ENCODE peak calls at places on chromosomes 5 and 9, in ten cellular contexts. One of them, this sample, is unnamed.

GRCh38 chr9:134661791-134662142 is 20.2 kb downstream of the COL5A1 start:
- DNase-seq in RPMI8226: no peak
- DNase-seq in substantia nigra: no peak
- DNase-seq in GM12865: no peak
- DNase-seq in mesenteric fat pad: no peak
- DNase-seq in ELF-1: no peak
- DNase-seq in stimulated activated CD8-positive, alpha-beta memory T cell treated with anti-CD3 and anti-CD28 coated beads, Interleukin-4, amount 100 ng/mL, for 24 hours: no peak
- DNase-seq in fibroblast of the conjunctiva: no peak
- DNase-seq in testis: no peak
- DNase-seq in colonic mucosa: no peak
- DNase-seq in this sample: no peak

GRCh38 chr5:134957920-134958608 is 9.6 kb upstream of the CATSPER3 start:
- DNase-seq in RPMI8226: no peak
- DNase-seq in substantia nigra: no peak
- DNase-seq in GM12865: no peak
- DNase-seq in mesenteric fat pad: no peak
- DNase-seq in ELF-1: peak
- DNase-seq in stimulated activated CD8-positive, alpha-beta memory T cell treated with anti-CD3 and anti-CD28 coated beads, Interleukin-4, amount 100 ng/mL, for 24 hours: no peak
- DNase-seq in fibroblast of the conjunctiva: no peak
- DNase-seq in testis: no peak
- DNase-seq in colonic mucosa: no peak
- DNase-seq in this sample: no peak

GRCh38 chr5:159324097-159324760 is 6.1 kb downstream of the IL12B start:
- DNase-seq in RPMI8226: peak
- DNase-seq in substantia nigra: no peak
- DNase-seq in GM12865: no peak
- DNase-seq in mesenteric fat pad: no peak
- DNase-seq in ELF-1: peak
- DNase-seq in stimulated activated CD8-positive, alpha-beta memory T cell treated with anti-CD3 and anti-CD28 coated beads, Interleukin-4, amount 100 ng/mL, for 24 hours: no peak
- DNase-seq in fibroblast of the conjunctiva: peak
- DNase-seq in testis: no peak
- DNase-seq in colonic mucosa: no peak
- DNase-seq in this sample: no peak

GRCh38 chr5:39755986-39756385 is 331.2 kb upstream of the DAB2 start:
- DNase-seq in RPMI8226: no peak
- DNase-seq in substantia nigra: no peak
- DNase-seq in GM12865: no peak
- DNase-seq in mesenteric fat pad: no peak
- DNase-seq in ELF-1: no peak
- DNase-seq in stimulated activated CD8-positive, alpha-beta memory T cell treated with anti-CD3 and anti-CD28 coated beads, Interleukin-4, amount 100 ng/mL, for 24 hours: no peak
- DNase-seq in fibroblast of the conjunctiva: peak
- DNase-seq in testis: peak
- DNase-seq in colonic mucosa: no peak
- DNase-seq in this sample: no peak

GRCh38 chr5:127757576-127757975 is 54.4 kb downstream of the CCDC192 start:
- DNase-seq in RPMI8226: no peak
- DNase-seq in substantia nigra: no peak
- DNase-seq in GM12865: peak
- DNase-seq in mesenteric fat pad: no peak
- DNase-seq in ELF-1: no peak
- DNase-seq in stimulated activated CD8-positive, alpha-beta memory T cell treated with anti-CD3 and anti-CD28 coated beads, Interleukin-4, amount 100 ng/mL, for 24 hours: peak
- DNase-seq in fibroblast of the conjunctiva: peak
- DNase-seq in testis: peak
- DNase-seq in colonic mucosa: peak
- DNase-seq in this sample: peak

GRCh38 chr9:121748727-121749546 is 97.5 kb downstream of the DAB2IP start:
- DNase-seq in RPMI8226: no peak
- DNase-seq in substantia nigra: no peak
- DNase-seq in GM12865: no peak
- DNase-seq in mesenteric fat pad: no peak
- DNase-seq in ELF-1: no peak
- DNase-seq in stimulated activated CD8-positive, alpha-beta memory T cell treated with anti-CD3 and anti-CD28 coated beads, Interleukin-4, amount 100 ng/mL, for 24 hours: no peak
- DNase-seq in fibroblast of the conjunctiva: no peak
- DNase-seq in testis: no peak
- DNase-seq in colonic mucosa: no peak
- DNase-seq in this sample: no peak

GRCh38 chr9:101995231-101995630 is 256.8 kb upstream of the GRIN3A start:
- DNase-seq in RPMI8226: no peak
- DNase-seq in substantia nigra: no peak
- DNase-seq in GM12865: no peak
- DNase-seq in mesenteric fat pad: no peak
- DNase-seq in ELF-1: no peak
- DNase-seq in stimulated activated CD8-positive, alpha-beta memory T cell treated with anti-CD3 and anti-CD28 coated beads, Interleukin-4, amount 100 ng/mL, for 24 hours: no peak
- DNase-seq in fibroblast of the conjunctiva: no peak
- DNase-seq in testis: no peak
- DNase-seq in colonic mucosa: no peak
- DNase-seq in this sample: no peak

GRCh38 chr9:124258765-124259272 is 1.1 kb downstream of the NEK6 start:
- DNase-seq in RPMI8226: no peak
- DNase-seq in substantia nigra: no peak
- DNase-seq in GM12865: no peak
- DNase-seq in mesenteric fat pad: no peak
- DNase-seq in ELF-1: peak
- DNase-seq in stimulated activated CD8-positive, alpha-beta memory T cell treated with anti-CD3 and anti-CD28 coated beads, Interleukin-4, amount 100 ng/mL, for 24 hours: no peak
- DNase-seq in fibroblast of the conjunctiva: no peak
- DNase-seq in testis: no peak
- DNase-seq in colonic mucosa: no peak
- DNase-seq in this sample: no peak

GRCh38 chr9:133943781-133944745 is 48.1 kb downstream of the VAV2 start:
- DNase-seq in RPMI8226: no peak
- DNase-seq in substantia nigra: no peak
- DNase-seq in GM12865: no peak
- DNase-seq in mesenteric fat pad: no peak
- DNase-seq in ELF-1: no peak
- DNase-seq in stimulated activated CD8-positive, alpha-beta memory T cell treated with anti-CD3 and anti-CD28 coated beads, Interleukin-4, amount 100 ng/mL, for 24 hours: no peak
- DNase-seq in fibroblast of the conjunctiva: no peak
- DNase-seq in testis: no peak
- DNase-seq in colonic mucosa: no peak
- DNase-seq in this sample: no peak

GRCh38 chr5:77262685-77263084 is 52.2 kb downstream of the PDE8B start:
- DNase-seq in RPMI8226: no peak
- DNase-seq in substantia nigra: no peak
- DNase-seq in GM12865: no peak
- DNase-seq in mesenteric fat pad: no peak
- DNase-seq in ELF-1: no peak
- DNase-seq in stimulated activated CD8-positive, alpha-beta memory T cell treated with anti-CD3 and anti-CD28 coated beads, Interleukin-4, amount 100 ng/mL, for 24 hours: no peak
- DNase-seq in fibroblast of the conjunctiva: no peak
- DNase-seq in testis: no peak
- DNase-seq in colonic mucosa: no peak
- DNase-seq in this sample: no peak

GRCh38 chr5:78129632-78130031 is 164.9 kb downstream of the AP3B1 start:
- DNase-seq in RPMI8226: no peak
- DNase-seq in substantia nigra: no peak
- DNase-seq in GM12865: no peak
- DNase-seq in mesenteric fat pad: no peak
- DNase-seq in ELF-1: no peak
- DNase-seq in stimulated activated CD8-positive, alpha-beta memory T cell treated with anti-CD3 and anti-CD28 coated beads, Interleukin-4, amount 100 ng/mL, for 24 hours: no peak
- DNase-seq in fibroblast of the conjunctiva: no peak
- DNase-seq in testis: no peak
- DNase-seq in colonic mucosa: no peak
- DNase-seq in this sample: no peak

GRCh38 chr5:135718151-135718550 is 116.3 kb upstream of the SLC25A48 start:
- DNase-seq in RPMI8226: no peak
- DNase-seq in substantia nigra: no peak
- DNase-seq in GM12865: no peak
- DNase-seq in mesenteric fat pad: peak
- DNase-seq in ELF-1: no peak
- DNase-seq in stimulated activated CD8-positive, alpha-beta memory T cell treated with anti-CD3 and anti-CD28 coated beads, Interleukin-4, amount 100 ng/mL, for 24 hours: no peak
- DNase-seq in fibroblast of the conjunctiva: no peak
- DNase-seq in testis: no peak
- DNase-seq in colonic mucosa: no peak
- DNase-seq in this sample: no peak

GRCh38 chr5:159780246-159780645 is 136.0 kb upstream of the ADRA1B start:
- DNase-seq in RPMI8226: no peak
- DNase-seq in substantia nigra: no peak
- DNase-seq in GM12865: no peak
- DNase-seq in mesenteric fat pad: no peak
- DNase-seq in ELF-1: no peak
- DNase-seq in stimulated activated CD8-positive, alpha-beta memory T cell treated with anti-CD3 and anti-CD28 coated beads, Interleukin-4, amount 100 ng/mL, for 24 hours: no peak
- DNase-seq in fibroblast of the conjunctiva: no peak
- DNase-seq in testis: no peak
- DNase-seq in colonic mucosa: no peak
- DNase-seq in this sample: no peak